ENCODE peak calls at places on chromosomes 11 and 22, in six cellular contexts. Y is mesendoderm; B is HT-29; X is iris pigment epithelial cell; L is upper lobe of right lung; C is activated CD8-positive, alpha-beta memory T cell treated with anti-CD3 and anti-CD28 coated beads, Interleukin-2, amount 50 U/mL, for 4 hours. J is an unnamed sample.

GRCh38 chr11:48051217-48051848 is 71.0 kb downstream of the PTPRJ start:
- DNase-seq in Y (no peak), L (no peak), X (peak), B (no peak), C (no peak), J (no peak)

GRCh38 chr11:118055966-118056365 is 20.9 kb upstream of the TMPRSS4 start:
- DNase-seq in X (no peak), C (no peak), B (no peak), Y (no peak), L (peak), J (no peak)

GRCh38 chr11:13137778-13138400 is 128.8 kb downstream of the RASSF10 start:
- DNase-seq in C (no peak), X (peak), L (no peak), B (no peak), Y (no peak), J (no peak)

GRCh38 chr11:117333921-117334320 is 6.3 kb downstream of the CEP164 start:
- DNase-seq in Y (no peak), L (no peak), B (no peak), C (no peak), X (no peak), J (no peak)

GRCh38 chr11:91104237-91104636 is 881.4 kb upstream of the CHORDC1 start:
- DNase-seq in X (peak), B (no peak), Y (peak), C (no peak), L (no peak), J (no peak)

GRCh38 chr11:6544921-6545850 is 48.1 kb downstream of the DNHD1 start:
- DNase-seq in C (no peak), B (no peak), X (peak), Y (no peak), L (peak), J (no peak)

GRCh38 chr11:41534861-41535260 is 75.4 kb upstream of the LRRC4C start:
- DNase-seq in X (no peak), Y (no peak), B (no peak), L (no peak), C (no peak), J (no peak)

GRCh38 chr11:112513936-112514716 is 253.5 kb upstream of the PLET1 start:
- DNase-seq in Y (no peak), X (no peak), L (no peak), B (no peak), C (no peak), J (no peak)

GRCh38 chr11:57514538-57515331 is 767 bp downstream of the SLC43A1 start:
- DNase-seq in L (peak), B (peak), X (peak), C (peak), Y (peak), J (no peak)

GRCh38 chr11:76445122-76446084 is 585 bp downstream of the EMSY start:
- DNase-seq in Y (peak), C (peak), X (peak), B (peak), L (peak), J (peak)

GRCh38 chr11:59463176-59463575 is 6.4 kb downstream of the OR4D6 start:
- DNase-seq in C (no peak), L (no peak), X (no peak), Y (peak), B (peak), J (no peak)

GRCh38 chr22:37819100-37819433 is 4.1 kb upstream of the GALR3 start:
- DNase-seq in C (no peak), X (no peak), B (no peak), Y (peak), L (no peak), J (no peak)

GRCh38 chr11:47786373-47786772 is 19.2 kb upstream of the FNBP4 start:
- DNase-seq in L (no peak), X (peak), C (no peak), B (no peak), Y (no peak), J (no peak)